ENCODE peak calls at places on chromosomes 12 and 14, in six cellular contexts. One of them, this sample, is unnamed.

GRCh38 chr14:51716610-51717009 is 64.9 kb downstream of the FRMD6 start:
- DNase-seq in NCI-H748 treated with DMSO at 0.1 percent for 48 hours: no peak
- DNase-seq in OCI-LY7: no peak
- DNase-seq in lung microvascular endothelial cell: no peak
- DNase-seq in NCI-H1694: no peak
- DNase-seq in anterior cingulate cortex: no peak
- DNase-seq in this sample: no peak

GRCh38 chr12:102063066-102063465 is 1.3 kb upstream of the WASHC3 start:
- DNase-seq in NCI-H748 treated with DMSO at 0.1 percent for 48 hours: no peak
- DNase-seq in OCI-LY7: peak; percentile 10
- DNase-seq in lung microvascular endothelial cell: no peak
- DNase-seq in NCI-H1694: no peak
- DNase-seq in anterior cingulate cortex: no peak
- DNase-seq in this sample: no peak

GRCh38 chr12:56629459-56630179 is 507 bp downstream of the BAZ2A start:
- DNase-seq in NCI-H748 treated with DMSO at 0.1 percent for 48 hours: no peak
- DNase-seq in OCI-LY7: peak; percentile 31
- DNase-seq in lung microvascular endothelial cell: peak; percentile 20
- DNase-seq in NCI-H1694: no peak
- DNase-seq in anterior cingulate cortex: peak; percentile 24
- DNase-seq in this sample: no peak

GRCh38 chr14:93089501-93090269 is 26.0 kb downstream of the ITPK1 start:
- DNase-seq in NCI-H748 treated with DMSO at 0.1 percent for 48 hours: no peak
- DNase-seq in OCI-LY7: no peak
- DNase-seq in lung microvascular endothelial cell: no peak
- DNase-seq in NCI-H1694: no peak
- DNase-seq in anterior cingulate cortex: no peak
- DNase-seq in this sample: no peak

GRCh38 chr14:75884198-75884611 is 97.6 kb downstream of the TGFB3 start:
- DNase-seq in NCI-H748 treated with DMSO at 0.1 percent for 48 hours: no peak
- DNase-seq in OCI-LY7: no peak
- DNase-seq in lung microvascular endothelial cell: peak; percentile 37
- DNase-seq in NCI-H1694: no peak
- DNase-seq in anterior cingulate cortex: no peak
- DNase-seq in this sample: no peak

GRCh38 chr14:22314183-22314820 is 274.7 kb downstream of the DAD1 start:
- DNase-seq in NCI-H748 treated with DMSO at 0.1 percent for 48 hours: peak; percentile 31
- DNase-seq in OCI-LY7: peak; percentile 81
- DNase-seq in lung microvascular endothelial cell: peak; percentile 48
- DNase-seq in NCI-H1694: peak; percentile 44
- DNase-seq in anterior cingulate cortex: no peak
- DNase-seq in this sample: no peak

GRCh38 chr14:65153101-65153500 is 50.8 kb upstream of the MAX start:
- DNase-seq in NCI-H748 treated with DMSO at 0.1 percent for 48 hours: no peak
- DNase-seq in OCI-LY7: no peak
- DNase-seq in lung microvascular endothelial cell: no peak
- DNase-seq in NCI-H1694: peak; percentile 64
- DNase-seq in anterior cingulate cortex: no peak
- DNase-seq in this sample: no peak

GRCh38 chr12:78209851-78210493 is 379.3 kb downstream of the NAV3 start:
- DNase-seq in NCI-H748 treated with DMSO at 0.1 percent for 48 hours: peak; percentile 94
- DNase-seq in OCI-LY7: no peak
- DNase-seq in lung microvascular endothelial cell: no peak
- DNase-seq in NCI-H1694: peak; percentile 98
- DNase-seq in anterior cingulate cortex: peak; percentile 58
- DNase-seq in this sample: no peak

GRCh38 chr14:105486974-105487448 is 325 bp downstream of the CRIP1 start:
- DNase-seq in NCI-H748 treated with DMSO at 0.1 percent for 48 hours: peak; percentile 42
- DNase-seq in OCI-LY7: no peak
- DNase-seq in lung microvascular endothelial cell: no peak
- DNase-seq in NCI-H1694: no peak
- DNase-seq in anterior cingulate cortex: no peak
- DNase-seq in this sample: no peak